ENCODE peak calls at places on chromosomes 7 and 10, in five cellular contexts. S is LNCaP clone FGC; T is stimulated activated CD4-positive, alpha-beta T cell treated with anti-CD3 and anti-CD28 coated beads, TNF-alpha, amount 100 ng/mL, for 1 hour; D is activated effector memory CD4-positive, alpha-beta T cell treated with Interleukin-2 at 50 U/mL for 16 hours; R is activated CD4-positive, alpha-beta T cell treated with anti-CD3 and anti-CD28 coated beads for 24 hours. O is an unnamed sample.
A peak's percentile ranks its signal among the peaks of the same experiment; 100 is the strongest.

GRCh38 chr7:31857178-31857577 is 170.2 kb downstream of the PPP1R17 start:
- DNase-seq in S (peak; percentile 1), T (no peak), D (no peak), R (no peak), O (no peak)

GRCh38 chr10:52597189-52597863 is 175.3 kb downstream of the MBL2 start:
- DNase-seq in S (no peak), T (no peak), D (no peak), R (no peak), O (no peak)

GRCh38 chr7:13057462-13058200 is 370.2 kb downstream of the ARL4A start:
- DNase-seq in S (no peak), T (no peak), D (no peak), R (no peak), O (no peak)

GRCh38 chr10:51706225-51706624 is 6.8 kb upstream of the CSTF2T start:
- DNase-seq in S (no peak), T (no peak), D (no peak), R (no peak), O (no peak)

GRCh38 chr10:33559105-33559504 is 224.6 kb upstream of the NRP1 start:
- DNase-seq in S (no peak), T (no peak), D (no peak), R (no peak), O (peak; percentile 77)

GRCh38 chr7:52749880-52750279 is 285.6 kb upstream of the POM121L12 start:
- DNase-seq in S (no peak), T (no peak), D (no peak), R (no peak), O (no peak)

GRCh38 chr7:115406216-115406615 is 484.3 kb downstream of the MDFIC start:
- DNase-seq in S (no peak), T (no peak), D (no peak), R (no peak), O (no peak)

GRCh38 chr7:149456770-149457421 is 4.0 kb downstream of the ZNF777 start:
- DNase-seq in S (no peak), T (no peak), D (no peak), R (no peak), O (no peak)

GRCh38 chr10:110076559-110077318 is 69.0 kb downstream of the ADD3 start:
- DNase-seq in S (no peak), T (no peak), D (no peak), R (no peak), O (peak; percentile 58)

GRCh38 chr10:34967411-34967880 is 122.7 kb downstream of the CUL2 start:
- DNase-seq in S (no peak), T (no peak), D (no peak), R (no peak), O (peak; percentile 41)

GRCh38 chr10:16792675-16793074 is 24.5 kb downstream of the RSU1 start:
- DNase-seq in S (no peak), T (no peak), D (no peak), R (no peak), O (peak; percentile 5)

O was measured in Daoy.